ENCODE peak calls at places on chromosomes 3 and 15, in eight cellular contexts. M is psoas muscle, Z is colonic mucosa, J is iPS DF 6.9, T is transverse colon, B is heart right ventricle, I is right lobe of liver, N is stomach. R is an unnamed sample. For H3K4me1, the result is how much of the 10 kb centered on the place peaks cover.

GRCh38 chr3:56133423-56133822 is 334.8 kb downstream of the ERC2 start:
- DNase-seq in I (no peak), J (no peak), Z (no peak), B (no peak), M (no peak), N (no peak), T (no peak), R (no peak)

GRCh38 chr15:92839696-92840095 is 60.4 kb upstream of the CHD2 start:
- DNase-seq in M (no peak), B (no peak), N (no peak), J (no peak), T (peak), I (no peak), Z (no peak), R (no peak)

GRCh38 chr3:42014443-42014945 is 52.6 kb upstream of the ULK4 start:
- DNase-seq in I (no peak), N (no peak), M (no peak), T (peak), B (no peak), Z (no peak), J (no peak), R (peak)

GRCh38 chr15:80171787-80172186 is 19.0 kb downstream of the FAH start:
- DNase-seq in N (no peak), J (no peak), I (peak), Z (no peak), B (no peak), M (no peak), T (no peak), R (no peak)

GRCh38 chr3:138862531-138862923 is 27.8 kb upstream of the PIK3CB start:
- DNase-seq in N (peak), J (no peak), I (no peak), B (no peak), M (no peak), Z (peak), T (peak), R (peak)

GRCh38 chr3:88957751-88958452 is 149.5 kb upstream of the EPHA3 start:
- DNase-seq in N (no peak), M (no peak), T (no peak), B (no peak), Z (no peak), I (no peak), J (no peak), R (no peak)

GRCh38 chr3:172153335-172153861 is 114.0 kb downstream of the FNDC3B start:
- DNase-seq in I (peak), T (peak), J (no peak), N (peak), M (peak), B (peak), Z (peak), R (peak)

GRCh38 chr3:112744825-112745566 is 101.7 kb downstream of the CD200R1L start:
- DNase-seq in N (no peak), Z (no peak), I (no peak), T (no peak), J (no peak), M (no peak), B (no peak), R (no peak)

GRCh38 chr3:87082806-87083440 is 92.0 kb upstream of the VGLL3 start:
- DNase-seq in B (no peak), T (no peak), I (no peak), N (no peak), J (peak), Z (peak), M (no peak), R (peak)

GRCh38 chr15:82882250-82882928 is 70.1 kb downstream of the HOMER2 start:
- DNase-seq in N (no peak), T (no peak), M (peak), I (no peak), Z (no peak), J (no peak), B (no peak), R (no peak)

GRCh38 chr3:59759298-59760169 is 709.7 kb upstream of the CFAP20DC start:
- DNase-seq in M (no peak), J (no peak), T (no peak), I (no peak), Z (no peak), N (no peak), B (no peak), R (peak)

GRCh38 chr3:123386477-123387040 is 62.3 kb downstream of the ADCY5 start:
- DNase-seq in Z (no peak), T (no peak), M (no peak), N (no peak), I (no peak), B (no peak), J (no peak), R (no peak)

GRCh38 chr3:188947983-188948657 is 223.7 kb upstream of the TPRG1 start:
- DNase-seq in J (no peak), M (peak), N (peak), I (peak), B (peak), T (peak), Z (peak), R (peak)

GRCh38 chr3:4474683-4475490 is 7.8 kb upstream of the SUMF1 start:
- DNase-seq in B (no peak), Z (no peak), M (no peak), N (no peak), T (no peak), I (peak), J (no peak), R (no peak)
- H3K4me3 ChIP-seq in B (no peak), Z (no peak), M (no peak), N (no peak), T (no peak), I (no peak), J (no peak), R (no peak)

GRCh38 chr3:187021748-187022402 is 91.5 kb downstream of the ST6GAL1 start:
- DNase-seq in T (no peak), M (no peak), B (no peak), N (no peak), Z (peak), J (no peak), I (no peak), R (no peak)

GRCh38 chr3:187022403-187023029 is 92.2 kb downstream of the ST6GAL1 start:
- DNase-seq in J (no peak), T (no peak), Z (no peak), M (no peak), N (no peak), I (no peak), B (no peak), R (no peak)

GRCh38 chr3:187017511-187018230 is 87.3 kb downstream of the ST6GAL1 start:
- DNase-seq in J (no peak), T (no peak), I (no peak), B (peak), Z (peak), M (no peak), N (no peak), R (no peak)

GRCh38 chr3:187019542-187020072 is 89.3 kb downstream of the ST6GAL1 start:
- DNase-seq in B (no peak), I (no peak), M (no peak), Z (peak), N (no peak), J (no peak), T (no peak), R (no peak)

DNA sequence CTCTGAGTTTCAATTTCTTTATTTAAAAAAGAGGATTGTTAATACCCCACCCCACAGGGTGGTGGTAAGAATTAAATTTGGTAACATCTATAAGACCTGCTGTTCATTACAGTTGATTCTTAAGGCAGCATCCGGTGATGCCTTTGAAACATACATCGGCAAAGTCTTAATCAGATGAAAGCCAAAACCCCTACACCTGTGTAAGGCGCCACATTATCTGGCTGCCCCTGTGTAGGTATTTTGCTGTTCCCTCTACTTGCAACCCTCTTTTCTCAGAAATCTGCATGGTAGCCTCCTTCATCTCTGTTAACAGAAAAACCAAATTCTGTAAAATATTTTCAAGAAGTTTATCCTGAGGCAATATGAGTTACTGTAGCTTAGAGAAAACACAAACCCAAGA is 90.0 kb downstream of the ST6GAL1 start:
- DNase-seq in J (no peak), T (no peak), B (no peak), M (no peak), Z (peak), N (no peak), I (no peak), R (no peak)
- H3K4me1 ChIP-seq in J (under half), T (under half), B (under half), M (under half), Z (under half), N (under half), I (under half), R (under half)

GRCh38 chr15:40955930-40956542 is 2.8 kb downstream of the CHAC1 start:
- DNase-seq in T (no peak), Z (no peak), M (no peak), N (no peak), J (no peak), I (no peak), B (no peak), R (no peak)
- H3K4me3 ChIP-seq in T (no peak), Z (no peak), M (peak), N (no peak), J (no peak), I (no peak), B (no peak), R (no peak)

GRCh38 chr15:67104453-67104852 is 39.1 kb downstream of the SMAD3 start:
- DNase-seq in Z (no peak), I (no peak), N (no peak), J (no peak), M (no peak), T (no peak), B (no peak), R (no peak)

GRCh38 chr15:67105065-67105951 is 39.9 kb downstream of the SMAD3 start:
- DNase-seq in I (no peak), N (peak), Z (peak), T (peak), B (no peak), J (no peak), M (peak), R (peak)

GRCh38 chr15:67106764-67107013 is 41.3 kb downstream of the SMAD3 start:
- DNase-seq in Z (no peak), T (no peak), M (no peak), J (no peak), N (no peak), I (no peak), B (no peak), R (no peak)

GRCh38 chr15:67107014-67107812 is 41.8 kb downstream of the SMAD3 start:
- DNase-seq in Z (peak), M (peak), J (no peak), I (no peak), T (peak), N (peak), B (no peak), R (peak)

GRCh38 chr15:67105991-67106763 is 40.8 kb downstream of the SMAD3 start:
- DNase-seq in M (no peak), Z (no peak), B (no peak), N (no peak), I (no peak), T (no peak), J (no peak), R (no peak)
- H3K4me1 ChIP-seq in M (half or more), Z (under half), B (half or more), N (half or more), I (under half), T (under half), J (under half), R (under half)

GRCh38 chr15:98751767-98752166 is 103.4 kb downstream of the IGF1R start:
- DNase-seq in N (no peak), J (no peak), M (no peak), Z (no peak), I (no peak), B (no peak), T (no peak), R (no peak)

GRCh38 chr15:98753726-98754125 is 105.4 kb downstream of the IGF1R start:
- DNase-seq in M (no peak), I (no peak), N (no peak), Z (no peak), T (no peak), J (no peak), B (no peak), R (no peak)

GRCh38 chr15:98755138-98755537 is 106.8 kb downstream of the IGF1R start:
- DNase-seq in N (no peak), J (no peak), T (no peak), I (no peak), B (no peak), M (no peak), Z (no peak), R (no peak)

GRCh38 chr15:98755781-98756180 is 107.4 kb downstream of the IGF1R start:
- DNase-seq in T (no peak), Z (no peak), J (no peak), B (no peak), I (no peak), N (no peak), M (no peak), R (no peak)

DNA sequence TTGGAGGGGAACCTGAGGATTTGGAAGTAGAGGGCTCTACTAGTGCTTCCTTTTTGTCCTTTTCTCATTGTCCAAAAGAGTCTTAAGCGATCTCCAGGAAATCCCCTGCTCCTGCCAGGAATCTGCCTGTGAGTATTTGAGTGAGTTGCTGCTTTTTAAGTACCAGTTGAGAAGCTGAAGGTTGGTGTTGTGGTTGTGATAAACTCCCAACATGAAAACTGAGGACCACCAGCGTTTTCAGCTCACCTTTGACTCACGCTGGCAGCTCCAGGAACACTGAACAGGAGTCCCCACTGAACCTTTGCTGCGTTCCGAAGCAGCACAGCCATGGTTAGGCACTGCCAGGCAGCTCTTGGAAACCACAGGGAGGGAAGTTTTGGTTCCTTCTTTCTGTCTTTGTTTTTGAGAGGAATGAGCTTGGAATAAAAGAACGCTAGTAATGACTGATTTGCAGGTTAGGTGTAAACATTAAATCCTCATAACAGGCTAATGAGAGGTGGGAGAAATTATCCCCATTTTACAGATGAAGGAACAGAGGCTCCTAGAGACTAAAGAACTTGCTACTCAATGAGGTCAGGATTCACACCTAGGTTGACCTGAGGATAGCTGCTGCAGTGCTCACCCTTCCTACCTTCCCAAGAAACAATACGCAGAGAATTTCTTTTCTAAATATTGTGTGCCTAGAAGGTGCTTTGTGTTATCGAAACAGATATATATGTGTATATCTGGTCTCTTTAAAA is 106.1 kb downstream of the IGF1R start:
- DNase-seq in T (no peak), N (no peak), J (no peak), B (no peak), I (no peak), Z (no peak), M (no peak), R (peak)
- H3K4me3 ChIP-seq in T (peak), N (peak), J (no peak), B (no peak), I (no peak), Z (no peak), M (peak), R (peak)

GRCh38 chr15:90208372-90208771 is 7.2 kb downstream of the SEMA4B start:
- DNase-seq in B (no peak), N (no peak), M (no peak), Z (no peak), J (no peak), T (no peak), I (no peak), R (no peak)
- H3K4me1 ChIP-seq in B (half or more), N (half or more), M (under half), Z (under half), J (under half), T (under half), I (under half), R (under half)

GRCh38 chr3:53040361-53040820 is 5.5 kb downstream of the SFMBT1 start:
- DNase-seq in Z (no peak), M (no peak), I (no peak), J (no peak), T (no peak), N (no peak), B (no peak), R (no peak)

GRCh38 chr3:53036063-53036619 is 9.7 kb downstream of the SFMBT1 start:
- DNase-seq in T (no peak), I (no peak), J (no peak), Z (no peak), N (no peak), M (no peak), B (no peak), R (no peak)

GRCh38 chr3:53042654-53043053 is 3.2 kb downstream of the SFMBT1 start:
- DNase-seq in T (no peak), B (no peak), J (no peak), I (no peak), Z (no peak), N (no peak), M (no peak), R (no peak)

GRCh38 chr3:53038679-53039375 is 7.0 kb downstream of the SFMBT1 start:
- DNase-seq in B (no peak), M (no peak), T (no peak), I (no peak), N (no peak), Z (no peak), J (no peak), R (no peak)

GRCh38 chr3:53039376-53039752 is 6.5 kb downstream of the SFMBT1 start:
- DNase-seq in N (no peak), B (no peak), T (no peak), J (no peak), Z (no peak), M (no peak), I (no peak), R (no peak)
- H3K4me3 ChIP-seq in N (no peak), B (no peak), T (no peak), J (no peak), Z (no peak), M (no peak), I (no peak), R (no peak)

R was measured in small intestine.